ENCODE peak calls at places on chromosome 15, in six cellular contexts. P is MM.1S, Z is tibial nerve, O is aorta, B is A549, D is ascending aorta. H is an unnamed sample.

GRCh38 chr15:45499426-45499825 is 23.1 kb downstream of the SLC30A4 start:
- DNase-seq in B (no peak), D (no peak), O (no peak), Z (no peak), P (no peak), H (no peak)

GRCh38 chr15:74178326-74179100 is 5.0 kb downstream of the ISLR start:
- DNase-seq in D (peak; percentile 4), O (peak; percentile 40), B (no peak), P (no peak), Z (no peak), H (no peak)

GRCh38 chr15:80309769-80310384 is 57.9 kb upstream of the CTXND1 start:
- DNase-seq in D (no peak), Z (no peak), P (no peak), B (peak; percentile 48), O (no peak), H (peak; percentile 10)

GRCh38 chr15:31758126-31758525 is 272.2 kb upstream of the CHRNA7 start:
- DNase-seq in P (peak; percentile 95), Z (peak; percentile 27), O (no peak), B (peak; percentile 81), D (no peak), H (peak; percentile 7)

GRCh38 chr15:41774062-41774872 is at the start of gene MAPKBP1:
- DNase-seq in D (peak; percentile 92), P (peak; percentile 98), Z (peak; percentile 93), O (peak; percentile 99), B (peak; percentile 95), H (peak; percentile 99)

GRCh38 chr15:61083081-61083780 is 145.9 kb downstream of the RORA start:
- DNase-seq in D (no peak), Z (no peak), B (no peak), P (no peak), O (no peak), H (no peak)

GRCh38 chr15:63349621-63350020 is 32.0 kb downstream of the CA12 start:
- DNase-seq in B (no peak), O (no peak), D (no peak), Z (no peak), P (no peak), H (no peak)

GRCh38 chr15:73048624-73049295 is 3.5 kb upstream of the NEO1 start:
- DNase-seq in B (no peak), O (no peak), P (no peak), Z (no peak), D (no peak), H (no peak)

GRCh38 chr15:74422723-74423442 is 10.9 kb downstream of the SEMA7A start:
- DNase-seq in O (no peak), Z (no peak), B (peak; percentile 27), D (no peak), P (no peak), H (no peak)

GRCh38 chr15:80999623-81000036 is 1.1 kb upstream of the TLNRD1 start:
- DNase-seq in O (no peak), P (peak; percentile 90), D (no peak), B (no peak), Z (no peak), H (peak; percentile 80)

GRCh38 chr15:70463453-70463834 is 299.9 kb downstream of the UACA start:
- DNase-seq in O (peak; percentile 13), D (no peak), B (no peak), P (no peak), Z (no peak), H (no peak)

GRCh38 chr15:31605467-31605931 is 278.9 kb downstream of the KLF13 start:
- DNase-seq in P (no peak), Z (no peak), O (no peak), B (peak; percentile 36), D (no peak), H (peak; percentile 5)

GRCh38 chr15:48395532-48396011 is 64.3 kb downstream of the DUT start:
- DNase-seq in B (no peak), O (peak; percentile 89), Z (peak; percentile 82), D (no peak), P (no peak), H (no peak)

GRCh38 chr15:69035918-69036258 is 21.4 kb downstream of the NOX5 start:
- DNase-seq in P (no peak), O (no peak), D (no peak), Z (no peak), B (no peak), H (no peak)

GRCh38 chr15:39488498-39488897 is 92.4 kb upstream of the THBS1 start:
- DNase-seq in D (no peak), O (no peak), B (no peak), Z (no peak), P (no peak), H (no peak)

GRCh38 chr15:39583586-39584265 is 2.8 kb downstream of the THBS1 start:
- DNase-seq in O (no peak), P (peak; percentile 14), D (no peak), B (peak; percentile 33), Z (no peak), H (no peak)

GRCh38 chr15:59237119-59237853 is 30.6 kb downstream of the LDHAL6B start:
- DNase-seq in Z (no peak), B (no peak), O (no peak), P (peak; percentile 61), D (no peak), H (no peak)

GRCh38 chr15:42384597-42384996 is 25.3 kb downstream of the CAPN3 start:
- DNase-seq in Z (no peak), B (no peak), D (no peak), O (no peak), P (no peak), H (no peak)

GRCh38 chr15:68652141-68652540 is 73.3 kb downstream of the CORO2B start:
- DNase-seq in P (no peak), O (peak; percentile 30), D (no peak), Z (no peak), B (no peak), H (peak; percentile 8)

GRCh38 chr15:57479005-57479404 is 102.7 kb downstream of the CGNL1 start:
- DNase-seq in O (no peak), B (no peak), P (no peak), D (no peak), Z (no peak), H (no peak)

GRCh38 chr15:31098953-31099740 is 2.4 kb downstream of the TRPM1 start:
- DNase-seq in Z (no peak), D (no peak), P (peak; percentile 35), B (no peak), O (no peak), H (no peak)

GRCh38 chr15:101611007-101611406 is 41.2 kb downstream of the TM2D3 start:
- DNase-seq in Z (no peak), D (no peak), P (no peak), O (no peak), B (no peak), H (no peak)

GRCh38 chr15:100082761-100083402 is 258.9 kb downstream of the ADAMTS17 start:
- DNase-seq in P (no peak), Z (no peak), D (no peak), O (no peak), B (no peak), H (no peak)

GRCh38 chr15:99310745-99311144 is 59.5 kb downstream of the LRRC28 start:
- DNase-seq in P (no peak), Z (no peak), D (no peak), B (no peak), O (no peak), H (no peak)

GRCh38 chr15:47862402-47862801 is 145.1 kb downstream of the SEMA6D start:
- DNase-seq in B (no peak), P (no peak), Z (no peak), D (no peak), O (no peak), H (no peak)

GRCh38 chr15:96947830-96948229 is 617.3 kb downstream of the NR2F2 start:
- DNase-seq in Z (no peak), D (no peak), B (no peak), P (no peak), O (no peak), H (no peak)
- H3K4me3 ChIP-seq in Z (peak overlapping the region; percentile 6), D (no peak overlapping the region), B (no peak overlapping the region), P (no peak overlapping the region), O (no peak overlapping the region), H (peak overlapping the region; percentile 16)

GRCh38 chr15:51401065-51401780 is 59.8 kb downstream of the GLDN start:
- DNase-seq in P (no peak), Z (no peak), D (no peak), O (no peak), B (no peak), H (no peak)
- H3K9me3 ChIP-seq in P (no peaks in the 10 kb centered on the region), Z (no peaks in the 10 kb centered on the region), D (no peaks in the 10 kb centered on the region), O (no peaks in the 10 kb centered on the region), B (no peaks in the 10 kb centered on the region), H (no peaks in the 10 kb centered on the region)

GRCh38 chr15:75673426-75674247 is 25.9 kb downstream of the SNX33 start:
- DNase-seq in Z (peak; percentile 80), P (no peak), O (peak; percentile 96), D (peak; percentile 67), B (no peak), H (no peak)
- H3K27ac ChIP-seq in Z (peak overlapping the region; percentile 87), P (no peak overlapping the region), O (peak overlapping the region; percentile 71), D (peak overlapping the region; percentile 95), B (peak overlapping the region; percentile 66), H (no peak overlapping the region)

GRCh38 chr15:56322444-56322843 is 42.8 kb upstream of the TEX9 start:
- DNase-seq in Z (no peak), P (no peak), O (no peak), B (no peak), D (no peak), H (no peak)

GRCh38 chr15:56325186-56325585 is 40.0 kb upstream of the TEX9 start:
- DNase-seq in O (no peak), D (no peak), P (no peak), B (peak; percentile 9), Z (no peak), H (no peak)

GRCh38 chr15:56323435-56323834 is 41.8 kb upstream of the TEX9 start:
- DNase-seq in P (no peak), O (no peak), Z (no peak), D (no peak), B (no peak), H (no peak)

GRCh38 chr15:56320316-56320715 is 44.9 kb upstream of the TEX9 start:
- DNase-seq in D (no peak), Z (no peak), O (no peak), P (no peak), B (no peak), H (peak; percentile 60)

GRCh38 chr15:56320861-56321260 is 44.4 kb upstream of the TEX9 start:
- DNase-seq in D (no peak), P (no peak), O (no peak), B (no peak), Z (no peak), H (peak; percentile 84)
- H3K4me3 ChIP-seq in D (no peak overlapping the region), P (no peak overlapping the region), O (no peak overlapping the region), B (no peak overlapping the region), Z (no peak overlapping the region), H (no peak overlapping the region)

GRCh38 chr15:25238126-25238525 is 200.7 kb downstream of the UBE3A start:
- DNase-seq in B (no peak), D (no peak), Z (no peak), O (peak; percentile 48), P (no peak), H (no peak)

GRCh38 chr15:25237291-25237978 is 201.4 kb downstream of the UBE3A start:
- DNase-seq in P (no peak), Z (no peak), O (peak; percentile 74), D (no peak), B (no peak), H (no peak)

GRCh38 chr15:25235391-25235790 is 203.4 kb downstream of the UBE3A start:
- DNase-seq in D (no peak), Z (no peak), B (no peak), P (no peak), O (peak; percentile 37), H (no peak)

GRCh38 chr15:25236143-25236860 is 202.5 kb downstream of the UBE3A start:
- DNase-seq in O (peak; percentile 42), D (no peak), P (no peak), Z (no peak), B (no peak), H (no peak)

GRCh38 chr15:25236861-25237155 is 202.0 kb downstream of the UBE3A start:
- DNase-seq in D (no peak), Z (no peak), P (no peak), O (peak; percentile 26), B (no peak), H (no peak)
- H3K9me3 ChIP-seq in D (peaks cover 6% of the 10 kb centered on the region), Z (peaks cover 98% of the 10 kb centered on the region), P (no peaks in the 10 kb centered on the region), O (no peaks in the 10 kb centered on the region), B (no peaks in the 10 kb centered on the region), H (peaks cover 6% of the 10 kb centered on the region)